ENCODE peak calls at places on chromosomes 1 and 21, in nine cellular contexts. U is testis; P is MM.1S; J is fibroblast of mammary gland; N is heart left ventricle; S is prostate gland; C is A549; L is cardiac muscle cell; R is CD4-positive, alpha-beta T cell. E is an unnamed sample.

GRCh38 chr1:9281907-9282306 is 10.8 kb upstream of the SPSB1 start:
- DNase-seq in U (peak), P (peak), J (no peak), N (no peak), S (no peak), C (no peak), L (no peak), R (no peak), E (peak)

GRCh38 chr1:54782588-54782987 is 18.3 kb upstream of the PARS2 start:
- DNase-seq in U (no peak), P (no peak), J (no peak), N (no peak), S (no peak), C (no peak), L (no peak), R (no peak), E (no peak)

GRCh38 chr1:4170548-4170947 is 270.5 kb upstream of the C1orf174 start:
- DNase-seq in U (peak), P (no peak), J (no peak), N (no peak), S (no peak), C (no peak), L (no peak), R (no peak), E (no peak)

GRCh38 chr1:94335950-94336349 is 82.2 kb upstream of the ABCD3 start:
- DNase-seq in U (peak), P (peak), J (peak), N (peak), S (peak), C (peak), L (peak), R (no peak), E (peak)

GRCh38 chr1:227946624-227947424 is 908 bp downstream of the WNT9A start:
- DNase-seq in U (peak), P (peak), J (peak), N (peak), S (peak), C (peak), L (peak), R (peak), E (peak)

GRCh38 chr1:48245106-48245505 is 22.6 kb downstream of the SLC5A9 start:
- DNase-seq in U (no peak), P (no peak), J (no peak), N (no peak), S (no peak), C (no peak), L (no peak), R (no peak), E (no peak)

GRCh38 chr1:16716691-16717173 is 23.6 kb upstream of the RNU1-4 start:
- DNase-seq in U (peak), P (no peak), J (no peak), N (no peak), S (peak), C (no peak), L (no peak), R (no peak), E (no peak)

GRCh38 chr1:41221995-41222991 is 19.8 kb downstream of the SCMH1 start:
- DNase-seq in U (no peak), P (peak), J (no peak), N (no peak), S (no peak), C (no peak), L (peak), R (no peak), E (peak)

GRCh38 chr1:39695011-39695410 is 3.8 kb upstream of the HPCAL4 start:
- DNase-seq in U (no peak), P (no peak), J (no peak), N (no peak), S (no peak), C (no peak), L (peak), R (no peak), E (no peak)

DNA sequence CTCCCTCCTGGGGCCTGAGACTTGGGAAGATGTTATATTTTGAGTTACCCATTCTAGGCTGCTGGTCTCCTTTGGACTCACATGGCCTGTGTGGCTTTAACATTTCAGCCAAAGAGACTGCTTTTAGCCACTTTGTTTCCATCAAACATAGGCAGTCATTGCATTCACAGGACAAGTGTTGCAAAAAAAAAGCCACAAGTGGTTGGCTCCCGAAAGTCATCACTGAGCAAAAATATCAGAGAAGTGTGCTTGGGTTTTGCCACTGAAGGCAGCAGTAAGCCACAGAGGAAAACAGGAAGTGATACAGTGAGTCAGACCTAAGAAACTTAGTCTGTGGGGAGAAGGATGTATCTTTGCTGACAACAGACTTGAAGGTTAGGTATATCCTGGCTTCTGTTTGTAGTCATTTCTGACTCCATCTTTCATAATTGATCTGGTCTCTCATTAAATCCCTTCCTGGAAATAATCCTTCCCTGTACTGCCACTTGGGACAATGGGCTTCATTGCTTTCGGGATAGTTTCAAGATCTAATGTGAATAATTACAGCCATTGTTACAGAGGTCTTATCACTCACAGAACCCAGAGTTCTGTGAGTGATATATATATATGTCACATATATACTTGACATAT is 80.9 kb downstream of the COLGALT2 start:
- DNase-seq in U (no peak), P (peak), J (peak), N (no peak), S (no peak), C (peak), L (peak), R (peak), E (peak)
- TF ChIP-seq CTCF in U (no peak), P (peak), J (peak), N (peak), S (no peak), C (no peak), L (peak), R (peak), E (peak)

DNA sequence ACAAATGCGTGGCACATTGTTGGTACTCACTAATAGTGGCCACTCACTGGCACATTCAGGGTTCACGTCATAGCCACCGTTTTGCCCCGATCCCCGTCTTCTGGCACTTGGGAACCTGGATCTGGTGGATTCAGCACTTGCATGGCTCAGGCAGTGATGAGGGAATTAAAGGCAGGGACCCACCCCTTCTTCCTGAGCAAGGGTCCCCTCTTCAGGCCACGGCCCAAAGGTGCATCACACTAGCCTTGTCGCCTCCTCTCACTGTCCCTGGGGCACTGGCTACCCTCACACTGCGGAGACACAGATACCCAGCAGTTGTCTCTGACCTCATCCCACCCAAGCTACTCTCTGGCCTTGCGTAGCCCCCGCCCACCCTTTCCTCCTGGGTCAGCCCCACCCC is 19.9 kb upstream of the LDLRAP1 start:
- DNase-seq in U (no peak), P (no peak), J (peak), N (no peak), S (no peak), C (no peak), L (no peak), R (no peak), E (peak)
- TF ChIP-seq CTCF in U (peak), P (no peak), J (peak), N (no peak), S (no peak), C (no peak), L (no peak), R (no peak), E (peak)

GRCh38 chr1:59146651-59147358 is 150.1 kb upstream of the FGGY start:
- DNase-seq in U (peak), P (peak), J (peak), N (peak), S (no peak), C (peak), L (peak), R (peak), E (no peak)
- TF ChIP-seq CTCF in U (no peak), P (peak), J (no peak), N (no peak), S (no peak), C (no peak), L (peak), R (no peak), E (peak)

DNA sequence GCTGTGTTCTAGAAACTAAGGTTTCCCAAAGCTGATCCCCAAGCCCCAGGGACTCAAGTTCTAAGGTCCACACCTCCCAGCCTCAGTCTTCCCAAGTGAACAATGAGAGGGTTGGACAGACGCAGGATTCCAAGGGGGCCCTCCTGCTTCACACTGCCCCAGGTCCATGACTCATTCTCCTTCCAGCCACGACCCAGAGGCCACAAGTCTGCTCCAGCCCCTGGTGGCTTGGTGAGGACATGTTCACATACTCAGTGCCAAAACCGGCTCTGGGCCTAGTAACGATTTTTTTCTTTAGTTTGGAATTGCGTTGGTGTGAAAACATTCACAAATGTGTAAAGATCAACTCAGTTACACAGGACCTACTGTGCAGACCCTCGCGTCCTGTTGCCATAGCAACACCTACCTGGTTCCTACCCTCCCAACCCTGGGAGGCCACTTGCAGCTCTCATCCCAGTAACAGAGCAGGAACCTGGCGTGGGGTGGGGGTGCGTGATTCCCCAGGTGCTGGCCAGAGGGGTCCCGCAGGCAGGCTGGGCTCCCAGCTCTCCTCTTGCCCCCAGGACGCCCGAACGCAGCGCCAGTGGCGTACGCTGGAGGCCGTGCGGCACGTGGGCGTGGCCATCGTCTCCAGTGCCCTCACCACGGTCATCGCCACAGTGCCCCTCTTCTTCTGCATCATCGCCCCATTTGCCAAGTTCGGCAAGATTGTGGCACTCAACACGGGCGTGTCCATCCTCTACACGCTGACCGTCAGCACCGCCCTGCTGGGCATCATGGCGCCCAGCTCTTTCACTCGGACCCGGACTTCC is 57.0 kb downstream of the DISP3 start:
- DNase-seq in U (no peak), P (no peak), J (peak), N (no peak), S (no peak), C (peak), L (no peak), R (no peak), E (no peak)
- TF ChIP-seq CTCF in U (no peak), P (no peak), J (no peak), N (no peak), S (no peak), C (no peak), L (no peak), R (no peak), E (no peak)

DNA sequence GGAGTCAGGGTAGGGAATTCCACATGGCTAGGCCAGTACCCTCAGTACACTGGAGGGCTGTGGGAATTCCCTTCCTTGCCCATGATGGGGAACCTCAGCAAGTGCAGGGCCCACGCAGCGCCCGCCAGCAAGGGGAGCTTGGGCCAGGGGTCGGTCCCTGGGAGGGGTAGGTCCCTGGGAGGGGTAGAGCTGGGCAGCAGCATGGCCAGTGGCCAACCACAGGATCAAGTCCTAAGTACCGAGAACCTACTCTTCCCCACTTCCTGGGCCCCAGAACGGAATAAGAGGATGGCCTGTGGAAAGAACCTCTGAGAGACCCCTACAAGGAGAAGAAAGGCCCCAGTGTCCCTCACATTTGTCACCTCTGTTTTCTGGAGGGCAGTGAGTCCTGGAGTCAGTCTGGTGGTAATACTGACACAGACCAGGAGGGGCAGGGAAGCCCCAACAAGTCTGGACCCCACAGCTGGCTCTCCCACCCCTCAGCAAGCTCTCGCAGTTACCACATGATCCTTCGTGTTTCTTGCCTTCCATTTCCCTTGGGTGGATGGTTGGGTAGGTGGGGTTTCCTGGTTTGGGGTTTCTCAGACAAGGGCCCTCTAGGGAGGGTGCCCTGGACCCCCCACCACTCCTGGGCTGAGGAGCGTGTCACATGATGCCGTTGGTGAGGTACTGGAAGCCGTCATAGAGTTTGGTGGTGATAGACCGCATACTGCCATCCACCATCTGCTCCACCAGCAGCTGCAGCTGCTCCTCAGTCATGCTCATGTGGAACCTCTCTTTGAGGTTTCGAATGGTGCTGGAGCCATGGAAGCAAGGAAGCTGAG is 10.3 kb downstream of the ZNF687 start:
- DNase-seq in U (no peak), P (no peak), J (no peak), N (no peak), S (no peak), C (no peak), L (no peak), R (no peak), E (no peak)
- TF ChIP-seq CTCF in U (no peak), P (no peak), J (no peak), N (no peak), S (no peak), C (no peak), L (peak), R (no peak), E (no peak)

DNA sequence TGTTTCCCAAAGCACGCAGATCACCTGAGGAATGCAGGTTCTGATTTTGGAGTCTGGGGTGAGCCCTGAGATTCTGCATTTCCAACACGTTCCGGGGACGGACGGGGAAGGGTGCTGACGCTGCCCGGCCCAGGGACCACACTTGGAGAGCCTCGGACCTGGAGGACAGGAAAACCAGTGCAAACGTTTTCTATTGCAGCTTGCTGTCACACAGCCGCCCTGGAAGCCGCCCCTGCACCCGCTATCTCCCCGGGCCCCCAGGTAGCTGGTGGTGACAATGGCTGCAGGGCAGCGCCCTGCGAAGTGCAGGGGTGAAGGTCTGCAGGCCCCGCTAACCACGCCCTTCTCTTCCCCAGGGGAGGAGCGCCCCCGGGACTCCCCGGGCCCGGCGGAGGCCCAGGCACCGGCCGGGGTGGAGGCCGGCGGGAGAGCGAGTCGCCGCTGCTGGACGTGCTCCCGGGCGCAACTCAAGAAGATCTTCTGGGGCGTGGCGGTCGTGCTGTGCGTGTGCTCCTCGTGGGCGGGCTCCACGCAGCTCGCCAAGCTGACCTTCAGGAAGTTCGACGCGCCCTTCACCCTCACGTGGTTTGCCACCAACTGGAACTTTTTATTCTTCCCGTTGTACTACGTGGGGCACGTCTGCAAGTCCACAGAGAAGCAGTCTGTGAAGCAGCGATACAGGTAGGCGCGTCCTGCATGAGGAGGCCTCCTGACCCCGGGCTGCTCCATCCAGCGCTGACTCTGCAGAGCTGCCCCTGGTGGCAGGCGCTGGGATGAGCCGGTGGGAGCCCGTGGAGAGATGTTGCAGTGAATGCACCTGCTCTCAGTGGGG is 142.0 kb upstream of the COA6 start:
- DNase-seq in U (no peak), P (no peak), J (no peak), N (no peak), S (no peak), C (no peak), L (no peak), R (no peak), E (no peak)
- TF ChIP-seq CTCF in U (no peak), P (peak), J (no peak), N (no peak), S (no peak), C (no peak), L (peak), R (no peak), E (peak)

DNA sequence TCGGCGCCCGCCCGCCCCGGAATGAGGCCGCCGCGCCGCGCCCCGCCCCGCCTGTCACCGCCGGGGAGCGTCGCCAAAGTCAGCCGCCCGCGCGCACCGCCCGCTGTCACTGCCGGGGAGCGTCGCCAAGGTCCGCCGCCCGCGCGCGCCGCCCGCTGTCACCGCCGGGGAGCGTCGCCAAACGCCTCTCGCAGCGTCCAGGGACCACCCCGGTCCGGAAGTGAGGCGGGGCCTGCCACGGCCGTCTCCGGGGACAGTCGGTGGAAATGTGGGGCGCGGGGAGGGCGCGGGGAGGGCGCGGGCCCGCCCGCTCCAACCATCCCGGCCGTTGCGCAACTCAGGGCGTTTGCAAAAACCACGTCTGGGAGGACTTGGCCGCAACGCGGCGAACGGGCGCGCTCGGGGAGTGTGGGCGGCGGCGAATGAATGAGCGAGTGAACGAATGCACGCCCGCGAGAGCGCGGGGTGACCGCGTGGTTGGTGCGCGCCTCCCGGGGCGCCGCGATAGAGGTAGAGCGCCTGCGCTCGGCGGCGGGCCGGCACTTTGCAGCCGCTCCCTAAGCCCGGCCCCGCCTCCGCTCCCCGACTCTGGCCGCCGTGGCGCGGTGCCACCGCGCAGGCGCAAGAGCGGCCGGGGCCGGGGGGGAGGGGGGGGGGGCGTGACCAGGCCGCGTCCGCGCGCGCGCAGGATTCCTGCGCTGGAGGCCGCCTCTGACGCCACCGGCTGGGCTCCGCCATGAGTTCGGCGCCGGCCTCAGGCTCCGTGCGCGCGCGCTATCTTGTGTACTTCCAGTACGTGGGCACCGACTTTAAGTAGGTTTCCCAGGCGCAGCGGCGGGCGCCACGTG is at the start of the genes ACAP3 and PUSL1:
- DNase-seq in U (peak), P (peak), J (peak), N (peak), S (peak), C (peak), L (peak), R (peak), E (peak)
- TF ChIP-seq CTCF in U (peak), P (no peak), J (no peak), N (no peak), S (no peak), C (no peak), L (no peak), R (no peak), E (no peak)

GRCh38 chr1:26887125-26887524 is 3.0 kb downstream of the GPN2 start:
- DNase-seq in U (peak), P (peak), J (peak), N (no peak), S (no peak), C (peak), L (peak), R (no peak), E (peak)
- TF ChIP-seq CTCF in U (peak), P (peak), J (peak), N (peak), S (peak), C (peak), L (peak), R (peak), E (peak)

DNA sequence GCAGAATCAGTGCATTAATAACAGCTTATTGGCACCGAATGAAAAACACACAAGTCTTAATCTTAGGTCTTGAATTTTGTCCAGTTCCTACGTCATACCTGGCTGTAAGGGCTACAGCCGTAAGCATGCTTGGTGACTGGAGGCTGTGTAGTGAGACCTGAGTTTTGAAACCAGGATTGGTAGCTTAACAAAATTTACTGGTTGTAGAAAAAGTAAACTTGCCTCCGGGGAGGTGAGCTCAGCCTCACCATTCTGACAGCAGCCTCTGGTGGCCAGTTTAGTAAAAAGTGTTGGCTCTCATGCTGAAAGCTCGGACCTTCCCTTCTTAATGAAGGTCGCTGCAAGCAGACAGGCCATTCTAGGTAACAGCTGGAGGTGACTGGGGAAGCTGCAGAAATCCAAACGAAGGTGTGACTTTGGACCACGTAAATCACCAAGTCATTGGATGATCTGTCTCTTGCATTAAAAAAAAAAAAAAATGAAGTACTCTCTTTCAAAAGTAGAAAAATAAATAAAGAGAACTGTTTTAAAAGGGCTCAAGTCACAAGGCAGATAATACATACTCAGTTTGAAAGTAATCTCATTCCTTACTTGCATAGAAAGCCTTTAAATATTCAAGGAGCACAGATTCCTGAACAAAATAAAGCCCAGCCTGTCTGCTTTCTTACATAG is 48.8 kb downstream of the HLCS start:
- DNase-seq in U (peak), P (peak), J (peak), N (no peak), S (peak), C (peak), L (peak), R (no peak), E (peak)
- TF ChIP-seq CTCF in U (peak), P (peak), J (peak), N (peak), S (peak), C (peak), L (peak), R (no peak), E (peak)

GRCh38 chr21:40340357-40340756 is 473.1 kb downstream of the PCP4 start:
- DNase-seq in U (no peak), P (no peak), J (no peak), N (no peak), S (no peak), C (no peak), L (no peak), R (no peak), E (no peak)
- TF ChIP-seq CTCF in U (no peak), P (no peak), J (no peak), N (no peak), S (no peak), C (no peak), L (no peak), R (no peak), E (no peak)